ENCODE peak calls at places on chromosomes 6 and 20, in five cellular contexts. W is fibroblast of pulmonary artery; E is activated CD8-positive, alpha-beta memory T cell treated with anti-CD3 and anti-CD28 coated beads for 1 hour; I is GM10248; S is type B pancreatic cell. N is an unnamed sample.

GRCh38 chr6:1636971-1637871 is 27.5 kb downstream of the FOXC1 start:
- DNase-seq in S (no peak), E (no peak), W (no peak), I (no peak), N (peak; percentile 42)

GRCh38 chr6:19415605-19416326 is 421.4 kb upstream of the ID4 start:
- DNase-seq in I (no peak), W (peak; percentile 63), E (no peak), S (no peak), N (peak; percentile 25)

GRCh38 chr6:165834613-165835259 is 171.7 kb upstream of the PDE10A start:
- DNase-seq in I (no peak), S (no peak), W (peak; percentile 42), E (no peak), N (no peak)

GRCh38 chr6:154139894-154140293 is 100.9 kb downstream of the OPRM1 start:
- DNase-seq in S (no peak), E (no peak), W (no peak), I (no peak), N (no peak)

GRCh38 chr6:4607026-4607704 is 169.0 kb upstream of the CDYL start:
- DNase-seq in I (no peak), S (no peak), E (no peak), W (peak; percentile 69), N (no peak)

GRCh38 chr20:50558483-50558925 is 48.3 kb downstream of the PTPN1 start:
- DNase-seq in I (no peak), W (peak; percentile 81), S (no peak), E (no peak), N (no peak)

GRCh38 chr20:21936720-21937380 is 231.4 kb downstream of the PAX1 start:
- DNase-seq in W (no peak), E (no peak), I (no peak), S (no peak), N (no peak)

GRCh38 chr6:120826253-120826652 is 508.0 kb downstream of the TBC1D32 start:
- DNase-seq in W (peak; percentile 5), I (no peak), E (no peak), S (no peak), N (no peak)

GRCh38 chr6:159977242-159978214 is 8.6 kb downstream of the IGF2R start:
- DNase-seq in E (no peak), S (no peak), I (no peak), W (peak; percentile 87), N (no peak)

GRCh38 chr6:34020278-34020677 is 125.6 kb downstream of the GRM4 start:
- DNase-seq in I (no peak), E (no peak), S (no peak), W (no peak), N (no peak)

N was measured in keratinocyte.